ENCODE peak calls at places on chromosomes 6 and 20, in ten cellular contexts. T is small intestine, S is heart left ventricle, U is body of pancreas, B is pancreas, L is skeletal muscle cell, E is H7, J is fibroblast of lung, V is IMR-90, M is Peyer's patch. R is an unnamed sample.

GRCh38 chr6:4017847-4018193 is 61.1 kb downstream of the FAM217A start:
- DNase-seq in T (peak), S (no peak), U (no peak), B (no peak), L (no peak), E (peak), J (peak), V (peak), M (no peak), R (no peak)

GRCh38 chr20:51195419-51195901 is 172.6 kb upstream of the KCNG1 start:
- DNase-seq in T (no peak), S (no peak), U (no peak), B (no peak), L (no peak), E (no peak), J (peak), V (peak), M (no peak), R (no peak)

GRCh38 chr20:9756660-9757059 is 82.2 kb downstream of the PAK5 start:
- DNase-seq in T (peak), S (no peak), U (no peak), B (no peak), L (no peak), E (no peak), J (no peak), V (no peak), M (no peak), R (no peak)

GRCh38 chr6:133613231-133613630 is 275.7 kb upstream of the TCF21 start:
- DNase-seq in T (no peak), S (no peak), U (no peak), B (no peak), L (no peak), E (no peak), J (no peak), V (no peak), M (no peak), R (no peak)

GRCh38 chr6:20464847-20465246 is 63.2 kb downstream of the E2F3 start:
- DNase-seq in T (no peak), S (no peak), U (no peak), B (no peak), L (no peak), E (no peak), J (no peak), V (no peak), M (no peak), R (no peak)

GRCh38 chr6:67667640-67668422 is 967.3 kb upstream of the ADGRB3 start:
- DNase-seq in T (no peak), S (no peak), U (no peak), B (no peak), L (no peak), E (no peak), J (no peak), V (no peak), M (no peak), R (no peak)

GRCh38 chr6:20208687-20209378 is 3.4 kb downstream of the MBOAT1 start:
- DNase-seq in T (no peak), S (no peak), U (no peak), B (no peak), L (no peak), E (no peak), J (no peak), V (no peak), M (no peak), R (no peak)

GRCh38 chr6:16209539-16209938 is 28.8 kb upstream of the GMPR start:
- DNase-seq in T (no peak), S (no peak), U (no peak), B (no peak), L (no peak), E (no peak), J (no peak), V (no peak), M (no peak), R (no peak)

GRCh38 chr6:136052046-136052445 is 198.1 kb downstream of the MTFR2 start:
- DNase-seq in T (no peak), S (no peak), U (no peak), B (no peak), L (no peak), E (no peak), J (no peak), V (no peak), M (no peak), R (no peak)

GRCh38 chr6:31791324-31792089 is 4.0 kb downstream of the VARS1 start:
- DNase-seq in T (no peak), S (no peak), U (peak), B (no peak), L (no peak), E (peak), J (peak), V (peak), M (no peak), R (peak)

GRCh38 chr6:56540950-56541600 is 101.6 kb downstream of the DST start:
- DNase-seq in T (peak), S (peak), U (peak), B (peak), L (no peak), E (no peak), J (peak), V (peak), M (no peak), R (no peak)

GRCh38 chr6:56540232-56540631 is 102.5 kb downstream of the DST start:
- DNase-seq in T (no peak), S (no peak), U (no peak), B (no peak), L (no peak), E (no peak), J (no peak), V (no peak), M (no peak), R (no peak)

GRCh38 chr6:56537223-56537770 is 105.4 kb downstream of the DST start:
- DNase-seq in T (no peak), S (peak), U (no peak), B (no peak), L (no peak), E (no peak), J (no peak), V (no peak), M (no peak), R (no peak)

GRCh38 chr6:56539503-56540105 is 103.1 kb downstream of the DST start:
- DNase-seq in T (no peak), S (no peak), U (no peak), B (no peak), L (no peak), E (no peak), J (no peak), V (no peak), M (no peak), R (no peak)

GRCh38 chr6:56538851-56539250 is 103.8 kb downstream of the DST start:
- DNase-seq in T (no peak), S (no peak), U (no peak), B (no peak), L (no peak), E (no peak), J (no peak), V (no peak), M (no peak), R (no peak)
- H3K4me3 ChIP-seq in T (no peak), S (peak), U (no peak), B (peak), L (no peak), E (no peak), J (peak), V (peak), M (peak), R (no peak)

GRCh38 chr6:14969126-14969525 is 276.7 kb upstream of the JARID2 start:
- DNase-seq in T (no peak), S (no peak), U (no peak), B (no peak), L (no peak), E (no peak), J (no peak), V (no peak), M (no peak), R (no peak)
- H3K4me3 ChIP-seq in T (no peak), S (no peak), U (no peak), B (no peak), L (no peak), E (no peak), J (no peak), V (no peak), M (no peak), R (no peak)

GRCh38 chr6:35668096-35668495 is 20.6 kb downstream of the FKBP5 start:
- DNase-seq in T (no peak), S (no peak), U (no peak), B (no peak), L (no peak), E (no peak), J (peak), V (no peak), M (no peak), R (no peak)

GRCh38 chr6:35668708-35669440 is 19.8 kb downstream of the FKBP5 start:
- DNase-seq in T (no peak), S (no peak), U (no peak), B (no peak), L (no peak), E (no peak), J (peak), V (peak), M (no peak), R (no peak)

GRCh38 chr6:35673755-35674154 is 15.0 kb downstream of the FKBP5 start:
- DNase-seq in T (no peak), S (no peak), U (no peak), B (no peak), L (no peak), E (no peak), J (no peak), V (no peak), M (no peak), R (no peak)

GRCh38 chr6:35665573-35665972 is 23.1 kb downstream of the FKBP5 start:
- DNase-seq in T (no peak), S (no peak), U (no peak), B (no peak), L (no peak), E (no peak), J (no peak), V (no peak), M (no peak), R (no peak)

GRCh38 chr6:35669441-35669776 is 19.3 kb downstream of the FKBP5 start:
- DNase-seq in T (peak), S (no peak), U (no peak), B (no peak), L (no peak), E (no peak), J (peak), V (peak), M (no peak), R (no peak)
- H3K4me3 ChIP-seq in T (no peak), S (peak), U (no peak), B (peak), L (no peak), E (no peak), J (peak), V (no peak), M (no peak), R (no peak)

GRCh38 chr6:111909238-111909637 is 36.0 kb upstream of the FYN start:
- DNase-seq in T (no peak), S (no peak), U (no peak), B (no peak), L (no peak), E (no peak), J (no peak), V (no peak), M (no peak), R (no peak)
- H3K4me3 ChIP-seq in T (no peak), S (no peak), U (no peak), B (no peak), L (no peak), E (peak), J (no peak), V (no peak), M (no peak), R (no peak)

GRCh38 chr6:11379805-11380204 is 147.3 kb upstream of the NEDD9 start:
- DNase-seq in T (no peak), S (no peak), U (no peak), B (no peak), L (no peak), E (no peak), J (no peak), V (no peak), M (no peak), R (no peak)
- H3K4me3 ChIP-seq in T (no peak), S (no peak), U (no peak), B (no peak), L (no peak), E (no peak), J (no peak), V (no peak), M (no peak), R (no peak)

DNA sequence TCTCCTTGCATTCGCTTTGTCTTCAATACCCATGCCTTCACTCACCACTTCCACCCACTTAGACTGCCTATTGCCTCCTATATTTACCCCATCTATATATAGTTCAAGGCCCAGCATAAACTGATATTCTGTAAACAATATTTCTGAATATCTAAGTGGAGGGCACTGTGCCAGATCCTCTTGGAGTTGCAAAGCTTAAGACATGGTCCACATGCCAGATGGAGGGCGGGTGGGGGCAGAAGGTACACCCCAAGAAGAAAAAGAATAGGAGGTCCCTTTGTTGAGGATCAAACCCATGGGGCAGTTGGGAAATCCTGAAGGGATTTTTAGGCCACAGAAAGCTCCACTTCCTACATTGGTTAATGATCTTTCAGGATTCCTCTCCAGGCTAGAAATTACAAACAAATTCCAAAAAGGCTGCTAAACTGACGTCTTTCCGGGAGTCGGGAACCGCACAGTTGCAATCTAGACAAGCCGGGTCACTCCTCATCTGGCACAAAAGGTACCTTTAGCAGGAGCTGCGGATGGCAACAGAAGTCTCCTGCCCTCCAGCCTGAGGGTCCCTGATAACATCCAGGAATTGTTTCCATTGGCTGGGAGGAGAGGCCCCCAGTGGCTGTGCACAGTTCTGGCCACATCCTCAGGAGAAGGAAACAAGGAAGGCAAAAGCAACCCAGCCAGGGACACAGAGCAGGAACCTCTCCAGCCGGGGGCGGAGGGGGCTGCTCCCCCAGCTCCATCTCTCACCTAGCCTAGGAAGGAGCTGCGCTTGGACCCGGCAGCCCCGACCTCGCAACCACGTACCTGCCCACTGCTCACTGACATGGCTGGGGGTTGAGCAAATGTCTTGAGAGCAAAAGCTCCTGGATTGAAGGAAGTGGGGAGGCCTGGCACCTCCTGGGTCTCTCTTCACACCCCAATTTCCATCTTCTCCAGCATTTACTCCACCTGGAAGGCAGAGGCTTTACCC is 5.9 kb upstream of the LPIN3 start:
- DNase-seq in T (no peak), S (peak), U (no peak), B (no peak), L (no peak), E (peak), J (no peak), V (peak), M (no peak), R (no peak)
- H3K4me3 ChIP-seq in T (no peak), S (no peak), U (no peak), B (no peak), L (no peak), E (no peak), J (no peak), V (no peak), M (no peak), R (no peak)

GRCh38 chr20:43939762-43940121 is 25.1 kb downstream of the TOX2 start:
- DNase-seq in T (no peak), S (no peak), U (no peak), B (no peak), L (no peak), E (no peak), J (no peak), V (no peak), M (peak), R (no peak)
- H3K4me3 ChIP-seq in T (no peak), S (no peak), U (no peak), B (no peak), L (no peak), E (no peak), J (no peak), V (no peak), M (no peak), R (no peak)

DNA sequence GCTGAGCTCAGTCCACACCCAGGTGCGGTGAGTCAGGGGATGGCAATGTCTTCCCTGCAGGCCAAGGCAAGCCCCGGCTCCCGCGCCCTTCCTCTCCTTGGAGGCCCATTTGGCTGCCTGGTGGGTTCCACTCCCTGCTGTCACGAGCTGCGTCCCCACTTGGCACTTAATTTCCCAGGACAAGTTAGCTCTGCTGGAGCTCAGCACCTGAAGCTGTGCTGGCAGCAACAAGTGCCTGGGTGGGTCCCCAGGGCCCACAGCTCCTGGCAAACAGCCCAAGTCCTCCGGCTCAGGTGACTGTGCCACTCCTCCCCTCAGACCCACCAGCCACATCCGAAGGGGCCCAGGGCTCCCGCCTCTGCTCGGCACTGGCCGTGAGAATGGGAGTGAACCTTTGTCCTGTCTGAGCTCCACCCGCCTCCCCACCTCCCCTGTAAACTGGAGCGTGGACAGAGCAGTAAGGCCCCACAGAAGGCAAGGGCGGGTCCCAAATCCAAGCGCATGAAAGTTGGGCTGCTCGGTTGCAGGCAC is 16.9 kb downstream of the LAMA5 start:
- DNase-seq in T (peak), S (peak), U (no peak), B (no peak), L (no peak), E (no peak), J (peak), V (no peak), M (no peak), R (no peak)
- H3K4me3 ChIP-seq in T (no peak), S (no peak), U (no peak), B (no peak), L (no peak), E (no peak), J (no peak), V (no peak), M (peak), R (no peak)